ENCODE peak calls at places on chromosomes 12 and 14, in seven cellular contexts. P is Panc1, E is DND-41, Q is tibial artery, N is neuronal stem cell, R is tibial nerve, G is adrenal gland. O is an unnamed sample.

GRCh38 chr14:48398675-48399282 is 723.4 kb upstream of the MDGA2 start:
- DNase-seq in P (peak), E (peak), Q (no peak), N (peak), R (peak), G (no peak), O (no peak)

GRCh38 chr14:49928010-49928409 is 35.1 kb downstream of the ARF6 start:
- DNase-seq in P (no peak), E (no peak), Q (no peak), N (no peak), R (no peak), G (no peak), O (no peak)

GRCh38 chr12:51910691-51911090 is 3.4 kb downstream of the ACVRL1 start:
- DNase-seq in P (no peak), E (no peak), Q (no peak), N (no peak), R (no peak), G (no peak), O (no peak)

GRCh38 chr12:88471641-88472040 is 108.6 kb downstream of the KITLG start:
- DNase-seq in P (no peak), E (no peak), Q (no peak), N (peak), R (no peak), G (peak), O (no peak)

GRCh38 chr12:46148706-46149463 is 120.0 kb downstream of the SLC38A1 start:
- DNase-seq in P (no peak), E (no peak), Q (no peak), N (no peak), R (no peak), G (no peak), O (no peak)

GRCh38 chr12:30696943-30697342 is 1.3 kb upstream of the IPO8 start:
- DNase-seq in P (no peak), E (no peak), Q (no peak), N (no peak), R (no peak), G (no peak), O (no peak)

GRCh38 chr12:89461190-89461589 is 63.4 kb downstream of the GALNT4 start:
- DNase-seq in P (no peak), E (no peak), Q (peak), N (no peak), R (no peak), G (no peak), O (no peak)

GRCh38 chr14:63752449-63753169 is 24.7 kb upstream of the SGPP1 start:
- DNase-seq in P (no peak), E (no peak), Q (peak), N (no peak), R (no peak), G (peak), O (no peak)

GRCh38 chr14:102479777-102480176 is 29.8 kb downstream of the ANKRD9 start:
- DNase-seq in P (no peak), E (peak), Q (no peak), N (no peak), R (no peak), G (peak), O (no peak)

GRCh38 chr12:87266305-87266704 is 762.9 kb downstream of the C12orf50 start:
- DNase-seq in P (no peak), E (no peak), Q (no peak), N (no peak), R (no peak), G (no peak), O (no peak)

GRCh38 chr12:127083028-127083949 is 1183.7 kb upstream of the TMEM132C start:
- DNase-seq in P (peak), E (peak), Q (no peak), N (no peak), R (peak), G (no peak), O (no peak)

GRCh38 chr14:74846968-74847549 is 28.9 kb downstream of the PROX2 start:
- DNase-seq in P (no peak), E (no peak), Q (no peak), N (no peak), R (no peak), G (no peak), O (no peak)

GRCh38 chr12:63164911-63165310 is 13.9 kb upstream of the AVPR1A start:
- DNase-seq in P (no peak), E (no peak), Q (no peak), N (no peak), R (no peak), G (no peak), O (no peak)

GRCh38 chr12:18165422-18165871 is 75.5 kb upstream of the RERGL start:
- DNase-seq in P (no peak), E (no peak), Q (no peak), N (no peak), R (no peak), G (no peak), O (no peak)

GRCh38 chr14:59118171-59118570 is 70.3 kb upstream of the DAAM1 start:
- DNase-seq in P (no peak), E (no peak), Q (no peak), N (no peak), R (no peak), G (no peak), O (no peak)

GRCh38 chr14:106528717-106529116 is 1002.3 kb downstream of the TMEM121 start:
- DNase-seq in P (no peak), E (no peak), Q (no peak), N (no peak), R (no peak), G (no peak), O (no peak)

GRCh38 chr12:72144553-72144952 is 127.6 kb upstream of the TRHDE start:
- DNase-seq in P (no peak), E (no peak), Q (no peak), N (no peak), R (no peak), G (no peak), O (no peak)

GRCh38 chr12:4256043-4256826 is 17.3 kb upstream of the CCND2 start:
- DNase-seq in P (no peak), E (no peak), Q (no peak), N (no peak), R (no peak), G (no peak), O (no peak)

GRCh38 chr14:60222820-60223219 is 26.2 kb upstream of the PPM1A start:
- DNase-seq in P (no peak), E (no peak), Q (no peak), N (no peak), R (no peak), G (no peak), O (no peak)

GRCh38 chr12:29537292-29537691 is 39.8 kb upstream of the OVCH1 start:
- DNase-seq in P (no peak), E (no peak), Q (no peak), N (no peak), R (no peak), G (no peak), O (no peak)

GRCh38 chr12:71469235-71469873 is 29.8 kb downstream of the LGR5 start:
- DNase-seq in P (no peak), E (no peak), Q (no peak), N (peak), R (no peak), G (peak), O (no peak)

GRCh38 chr12:59472273-59472672 is 123.6 kb upstream of the SLC16A7 start:
- DNase-seq in P (no peak), E (no peak), Q (no peak), N (no peak), R (no peak), G (no peak), O (no peak)

GRCh38 chr14:69917287-69917686 is 38.1 kb downstream of the SMOC1 start:
- DNase-seq in P (no peak), E (no peak), Q (no peak), N (no peak), R (no peak), G (no peak), O (no peak)

GRCh38 chr14:38549549-38549948 is 293.7 kb upstream of the CLEC14A start:
- DNase-seq in P (no peak), E (no peak), Q (no peak), N (no peak), R (no peak), G (no peak), O (no peak)

GRCh38 chr14:51093371-51094281 is 1.3 kb downstream of the TRIM9 start:
- DNase-seq in P (no peak), E (peak), Q (no peak), N (peak), R (no peak), G (peak), O (no peak)

GRCh38 chr12:10251669-10252068 is 39.0 kb downstream of the GABARAPL1 start:
- DNase-seq in P (no peak), E (no peak), Q (no peak), N (no peak), R (no peak), G (no peak), O (no peak)

GRCh38 chr14:34770901-34771300 is 56.5 kb upstream of the CFL2 start:
- DNase-seq in P (no peak), E (no peak), Q (no peak), N (no peak), R (no peak), G (no peak), O (no peak)

GRCh38 chr14:99634443-99634842 is 10.5 kb upstream of the HHIPL1 start:
- DNase-seq in P (no peak), E (no peak), Q (no peak), N (no peak), R (no peak), G (no peak), O (no peak)

GRCh38 chr14:98946995-98947394 is 325.0 kb downstream of the BCL11B start:
- DNase-seq in P (no peak), E (no peak), Q (peak), N (no peak), R (peak), G (no peak), O (no peak)

GRCh38 chr12:130671556-130671955 is 44.5 kb downstream of the RIMBP2 start:
- DNase-seq in P (no peak), E (no peak), Q (no peak), N (no peak), R (no peak), G (no peak), O (no peak)

GRCh38 chr12:132282031-132282949 is 47.1 kb downstream of the GALNT9 start:
- DNase-seq in P (no peak), E (no peak), Q (no peak), N (no peak), R (no peak), G (no peak), O (no peak)

GRCh38 chr14:72366619-72367018 is 434.4 kb downstream of the RGS6 start:
- DNase-seq in P (no peak), E (no peak), Q (no peak), N (no peak), R (no peak), G (no peak), O (no peak)

GRCh38 chr14:88168498-88169165 is 154.4 kb downstream of the KCNK10 start:
- DNase-seq in P (peak), E (peak), Q (no peak), N (no peak), R (peak), G (peak), O (peak)

GRCh38 chr12:41213648-41214047 is 25.5 kb downstream of the PDZRN4 start:
- DNase-seq in P (no peak), E (no peak), Q (no peak), N (no peak), R (no peak), G (no peak), O (no peak)

GRCh38 chr14:61379639-61380184 is 58.3 kb downstream of the PRKCH start:
- DNase-seq in P (no peak), E (no peak), Q (no peak), N (no peak), R (no peak), G (no peak), O (no peak)

GRCh38 chr14:21923820-21924219 is 250.2 kb upstream of the OR4E1 start:
- DNase-seq in P (no peak), E (peak), Q (no peak), N (no peak), R (no peak), G (no peak), O (no peak)

GRCh38 chr14:59321184-59321952 is 132.9 kb downstream of the DAAM1 start:
- DNase-seq in P (no peak), E (no peak), Q (no peak), N (no peak), R (no peak), G (no peak), O (no peak)

GRCh38 chr12:7501031-7501585 is 2.5 kb downstream of the CD163 start:
- DNase-seq in P (no peak), E (no peak), Q (no peak), N (no peak), R (no peak), G (no peak), O (no peak)

GRCh38 chr14:61337893-61338292 is 16.5 kb downstream of the PRKCH start:
- DNase-seq in P (no peak), E (peak), Q (no peak), N (no peak), R (no peak), G (no peak), O (peak)

GRCh38 chr12:9933966-9934365 is 1.8 kb upstream of the CLEC2A start:
- DNase-seq in P (no peak), E (no peak), Q (no peak), N (no peak), R (no peak), G (no peak), O (no peak)

DNA sequence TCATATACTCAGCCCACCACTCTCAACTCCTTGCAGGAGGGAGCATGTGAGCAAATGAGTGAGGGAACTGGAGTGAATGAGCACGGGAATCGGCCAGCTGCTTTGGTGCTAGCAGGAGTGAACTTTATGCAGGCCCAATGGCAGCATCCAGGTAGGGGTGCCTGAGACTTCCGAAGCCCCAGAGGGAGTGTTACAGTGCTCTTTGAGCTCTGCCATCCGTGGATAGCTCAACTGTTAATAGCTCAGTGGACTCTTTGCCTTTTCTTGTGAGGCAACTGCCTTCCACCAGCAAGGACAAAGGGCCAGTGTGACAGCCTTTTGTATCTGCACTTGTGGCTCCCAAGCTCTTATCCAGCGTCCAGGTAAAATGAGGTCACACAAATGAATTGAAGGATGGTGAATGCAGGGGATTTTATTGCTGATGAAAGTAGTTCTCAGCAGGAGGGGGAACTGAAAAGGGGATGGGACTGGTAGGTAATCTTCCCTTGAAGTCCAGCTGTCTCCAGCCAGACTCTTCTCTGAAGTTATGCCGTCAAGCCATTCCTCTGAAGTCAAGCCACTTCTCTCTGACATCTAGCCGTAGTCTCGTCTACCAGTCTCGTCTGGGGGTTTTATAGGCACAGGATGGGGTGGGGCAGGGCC is 12.9 kb downstream of the CREBL2 start:
- DNase-seq in P (no peak), E (no peak), Q (no peak), N (peak), R (no peak), G (no peak), O (no peak)
- H3K27ac ChIP-seq in P (no peak), E (no peak), Q (no peak), N (no peak), R (no peak), G (peak), O (no peak)

DNA sequence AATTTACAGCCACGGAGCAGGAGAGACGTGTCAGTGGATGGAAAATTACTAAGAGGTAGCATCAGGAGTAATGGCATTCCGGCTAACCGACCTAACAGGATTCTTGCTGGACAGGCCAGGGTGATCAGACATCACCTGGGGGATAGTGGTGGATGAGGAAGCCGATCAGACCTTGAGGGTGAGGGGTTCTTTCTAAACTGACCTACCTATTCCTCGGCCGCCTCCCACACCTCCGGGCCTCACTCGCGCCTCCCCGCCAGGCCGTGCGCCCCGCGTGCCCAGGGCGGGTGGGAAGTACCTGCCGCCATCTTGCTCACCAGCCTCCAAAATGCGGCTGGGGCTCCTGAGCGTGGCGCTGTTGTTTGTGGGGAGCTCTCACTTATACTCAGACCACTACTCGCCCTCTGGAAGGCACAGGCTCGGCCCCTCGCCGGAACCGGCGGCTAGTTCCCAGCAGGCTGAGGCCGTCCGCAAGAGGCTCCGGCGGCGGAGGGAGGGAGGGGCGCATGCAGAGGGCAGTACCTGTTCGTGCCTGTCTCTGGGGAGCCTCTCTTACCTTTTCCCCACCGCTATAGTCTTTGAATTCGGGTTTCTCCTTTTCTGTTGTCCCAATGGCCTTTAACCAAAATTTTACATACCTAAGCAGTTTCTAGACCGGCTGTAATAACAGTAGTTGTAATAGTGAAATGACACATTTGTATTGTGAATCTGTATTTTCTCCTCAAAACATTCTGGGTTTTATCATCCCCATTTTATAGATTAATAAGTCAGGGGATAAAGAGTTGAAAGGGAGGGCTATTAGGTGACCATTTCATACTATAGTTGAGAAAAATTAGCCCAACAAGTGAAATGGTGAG is at the start of gene TMPRSS12:
- DNase-seq in P (no peak), E (no peak), Q (no peak), N (no peak), R (no peak), G (peak), O (no peak)
- H3K27ac ChIP-seq in P (no peak), E (no peak), Q (no peak), N (no peak), R (no peak), G (peak), O (no peak)

DNA sequence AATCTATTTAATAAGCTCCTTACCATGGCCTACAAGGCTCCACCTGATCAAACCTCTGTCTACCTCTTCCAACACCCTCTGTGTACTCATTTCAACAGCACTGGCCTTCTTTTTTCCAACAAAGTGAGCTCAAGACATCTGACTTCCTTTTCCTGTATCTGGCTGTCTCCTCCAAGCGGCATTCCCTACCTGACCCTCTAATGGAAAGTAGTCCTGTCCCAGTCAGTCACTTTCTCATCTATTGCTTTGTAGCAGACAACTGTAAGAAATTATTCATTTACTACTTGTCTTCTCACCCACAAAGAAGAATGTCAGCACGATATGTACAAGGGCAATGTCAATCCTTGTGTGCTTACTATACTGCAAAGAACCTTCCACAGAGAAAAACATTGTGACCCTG is 149.6 kb downstream of the MED13L start:
- DNase-seq in P (no peak), E (no peak), Q (no peak), N (no peak), R (no peak), G (no peak), O (no peak)
- H3K27ac ChIP-seq in P (peak), E (no peak), Q (no peak), N (no peak), R (no peak), G (no peak), O (no peak)

GRCh38 chr12:1491983-1492697 is 102.2 kb downstream of the FBXL14 start:
- DNase-seq in P (no peak), E (no peak), Q (no peak), N (no peak), R (no peak), G (no peak), O (no peak)

GRCh38 chr12:1493781-1494180 is 100.6 kb downstream of the FBXL14 start:
- DNase-seq in P (no peak), E (no peak), Q (no peak), N (no peak), R (no peak), G (no peak), O (no peak)

GRCh38 chr12:1494856-1495255 is 99.5 kb downstream of the FBXL14 start:
- DNase-seq in P (no peak), E (no peak), Q (no peak), N (no peak), R (no peak), G (no peak), O (no peak)

GRCh38 chr12:1488908-1489381 is 105.4 kb downstream of the FBXL14 start:
- DNase-seq in P (no peak), E (peak), Q (no peak), N (peak), R (no peak), G (no peak), O (no peak)
- H3K27ac ChIP-seq in P (no peak), E (peak), Q (no peak), N (peak), R (no peak), G (no peak), O (no peak)

GRCh38 chr12:86226481-86226880 is 29.7 kb downstream of the MGAT4C start:
- DNase-seq in P (no peak), E (no peak), Q (no peak), N (no peak), R (no peak), G (no peak), O (no peak)
- H3K27ac ChIP-seq in P (no peak), E (no peak), Q (no peak), N (no peak), R (no peak), G (no peak), O (no peak)

O was measured in effector memory CD4-positive, alpha-beta T cell.